ENCODE peak calls at places on chromosomes 7 and 10, in ten cellular contexts. One of them, this sample, is unnamed.

GRCh38 chr10:31953080-31953479 is 24.4 kb upstream of the ARHGAP12 start:
- DNase-seq in D341Med: no peak
- DNase-seq in dorsolateral prefrontal cortex: no peak
- DNase-seq in neural progenitor cell: no peak
- DNase-seq in amniotic stem cell: no peak
- DNase-seq in NCI-H1092 treated with DMSO at 0.1 percent for 48 hours: no peak
- DNase-seq in iPS DF 6.9: no peak
- DNase-seq in AG04450: no peak
- DNase-seq in tibial nerve: no peak
- DNase-seq in activated CD4-positive, alpha-beta T cell treated with anti-CD3 and anti-CD28 coated beads for 24 hours: no peak
- DNase-seq in this sample: no peak

GRCh38 chr10:106557053-106557452 is 607.5 kb downstream of the SORCS1 start:
- DNase-seq in NCI-H1092 treated with DMSO at 0.1 percent for 48 hours: no peak
- DNase-seq in D341Med: no peak
- DNase-seq in AG04450: no peak
- DNase-seq in tibial nerve: no peak
- DNase-seq in iPS DF 6.9: no peak
- DNase-seq in dorsolateral prefrontal cortex: no peak
- DNase-seq in neural progenitor cell: no peak
- DNase-seq in activated CD4-positive, alpha-beta T cell treated with anti-CD3 and anti-CD28 coated beads for 24 hours: no peak
- DNase-seq in amniotic stem cell: peak
- DNase-seq in this sample: no peak

GRCh38 chr7:22350466-22351328 is 6.3 kb downstream of the RAPGEF5 start:
- DNase-seq in NCI-H1092 treated with DMSO at 0.1 percent for 48 hours: no peak
- DNase-seq in activated CD4-positive, alpha-beta T cell treated with anti-CD3 and anti-CD28 coated beads for 24 hours: no peak
- DNase-seq in neural progenitor cell: no peak
- DNase-seq in D341Med: no peak
- DNase-seq in amniotic stem cell: no peak
- DNase-seq in dorsolateral prefrontal cortex: no peak
- DNase-seq in AG04450: no peak
- DNase-seq in tibial nerve: no peak
- DNase-seq in iPS DF 6.9: no peak
- DNase-seq in this sample: no peak

GRCh38 chr10:112258407-112258806 is 24.8 kb upstream of the TECTB start:
- DNase-seq in NCI-H1092 treated with DMSO at 0.1 percent for 48 hours: no peak
- DNase-seq in neural progenitor cell: no peak
- DNase-seq in dorsolateral prefrontal cortex: no peak
- DNase-seq in amniotic stem cell: no peak
- DNase-seq in AG04450: no peak
- DNase-seq in D341Med: no peak
- DNase-seq in tibial nerve: no peak
- DNase-seq in activated CD4-positive, alpha-beta T cell treated with anti-CD3 and anti-CD28 coated beads for 24 hours: no peak
- DNase-seq in iPS DF 6.9: no peak
- DNase-seq in this sample: no peak

GRCh38 chr10:84493951-84494848 is 165.8 kb downstream of the CCSER2 start:
- DNase-seq in amniotic stem cell: peak
- DNase-seq in AG04450: no peak
- DNase-seq in iPS DF 6.9: no peak
- DNase-seq in tibial nerve: no peak
- DNase-seq in neural progenitor cell: no peak
- DNase-seq in activated CD4-positive, alpha-beta T cell treated with anti-CD3 and anti-CD28 coated beads for 24 hours: no peak
- DNase-seq in NCI-H1092 treated with DMSO at 0.1 percent for 48 hours: no peak
- DNase-seq in dorsolateral prefrontal cortex: no peak
- DNase-seq in D341Med: no peak
- DNase-seq in this sample: peak

GRCh38 chr7:95517458-95517857 is 31.7 kb downstream of the ASB4 start:
- DNase-seq in amniotic stem cell: no peak
- DNase-seq in NCI-H1092 treated with DMSO at 0.1 percent for 48 hours: no peak
- DNase-seq in D341Med: no peak
- DNase-seq in neural progenitor cell: no peak
- DNase-seq in dorsolateral prefrontal cortex: no peak
- DNase-seq in AG04450: no peak
- DNase-seq in tibial nerve: no peak
- DNase-seq in activated CD4-positive, alpha-beta T cell treated with anti-CD3 and anti-CD28 coated beads for 24 hours: no peak
- DNase-seq in iPS DF 6.9: no peak
- DNase-seq in this sample: no peak

GRCh38 chr7:68073701-68074100 is 1077.1 kb downstream of the TYW1 start:
- DNase-seq in D341Med: no peak
- DNase-seq in AG04450: no peak
- DNase-seq in neural progenitor cell: no peak
- DNase-seq in amniotic stem cell: no peak
- DNase-seq in activated CD4-positive, alpha-beta T cell treated with anti-CD3 and anti-CD28 coated beads for 24 hours: no peak
- DNase-seq in iPS DF 6.9: no peak
- DNase-seq in dorsolateral prefrontal cortex: no peak
- DNase-seq in NCI-H1092 treated with DMSO at 0.1 percent for 48 hours: no peak
- DNase-seq in tibial nerve: no peak
- DNase-seq in this sample: no peak

GRCh38 chr7:24764972-24765744 is 7.9 kb upstream of the GSDME start:
- DNase-seq in iPS DF 6.9: no peak
- DNase-seq in AG04450: no peak
- DNase-seq in amniotic stem cell: no peak
- DNase-seq in dorsolateral prefrontal cortex: no peak
- DNase-seq in NCI-H1092 treated with DMSO at 0.1 percent for 48 hours: no peak
- DNase-seq in D341Med: no peak
- DNase-seq in neural progenitor cell: no peak
- DNase-seq in activated CD4-positive, alpha-beta T cell treated with anti-CD3 and anti-CD28 coated beads for 24 hours: no peak
- DNase-seq in tibial nerve: no peak
- DNase-seq in this sample: no peak

GRCh38 chr10:125472037-125472607 is 210.8 kb downstream of the TEX36 start:
- DNase-seq in AG04450: no peak
- DNase-seq in tibial nerve: no peak
- DNase-seq in D341Med: no peak
- DNase-seq in iPS DF 6.9: no peak
- DNase-seq in amniotic stem cell: no peak
- DNase-seq in NCI-H1092 treated with DMSO at 0.1 percent for 48 hours: no peak
- DNase-seq in neural progenitor cell: no peak
- DNase-seq in activated CD4-positive, alpha-beta T cell treated with anti-CD3 and anti-CD28 coated beads for 24 hours: no peak
- DNase-seq in dorsolateral prefrontal cortex: no peak
- DNase-seq in this sample: no peak

GRCh38 chr7:129101746-129102145 is 42.8 kb upstream of the TSPAN33 start:
- DNase-seq in D341Med: no peak
- DNase-seq in iPS DF 6.9: no peak
- DNase-seq in tibial nerve: no peak
- DNase-seq in activated CD4-positive, alpha-beta T cell treated with anti-CD3 and anti-CD28 coated beads for 24 hours: no peak
- DNase-seq in AG04450: no peak
- DNase-seq in dorsolateral prefrontal cortex: no peak
- DNase-seq in NCI-H1092 treated with DMSO at 0.1 percent for 48 hours: no peak
- DNase-seq in amniotic stem cell: no peak
- DNase-seq in neural progenitor cell: no peak
- DNase-seq in this sample: no peak

GRCh38 chr7:68041559-68041958 is 1044.9 kb downstream of the TYW1 start:
- DNase-seq in dorsolateral prefrontal cortex: no peak
- DNase-seq in activated CD4-positive, alpha-beta T cell treated with anti-CD3 and anti-CD28 coated beads for 24 hours: no peak
- DNase-seq in iPS DF 6.9: no peak
- DNase-seq in neural progenitor cell: no peak
- DNase-seq in amniotic stem cell: no peak
- DNase-seq in NCI-H1092 treated with DMSO at 0.1 percent for 48 hours: no peak
- DNase-seq in tibial nerve: no peak
- DNase-seq in AG04450: no peak
- DNase-seq in D341Med: no peak
- DNase-seq in this sample: no peak

GRCh38 chr7:128387663-128388485 is 21.9 kb downstream of the IMPDH1 start:
- DNase-seq in NCI-H1092 treated with DMSO at 0.1 percent for 48 hours: peak
- DNase-seq in activated CD4-positive, alpha-beta T cell treated with anti-CD3 and anti-CD28 coated beads for 24 hours: peak
- DNase-seq in tibial nerve: peak
- DNase-seq in neural progenitor cell: peak
- DNase-seq in D341Med: peak
- DNase-seq in AG04450: peak
- DNase-seq in iPS DF 6.9: peak
- DNase-seq in amniotic stem cell: no peak
- DNase-seq in dorsolateral prefrontal cortex: peak
- DNase-seq in this sample: peak

GRCh38 chr10:4914213-4914850 is 48.9 kb upstream of the AKR1C1 start:
- DNase-seq in AG04450: no peak
- DNase-seq in dorsolateral prefrontal cortex: no peak
- DNase-seq in iPS DF 6.9: no peak
- DNase-seq in amniotic stem cell: no peak
- DNase-seq in NCI-H1092 treated with DMSO at 0.1 percent for 48 hours: no peak
- DNase-seq in tibial nerve: no peak
- DNase-seq in activated CD4-positive, alpha-beta T cell treated with anti-CD3 and anti-CD28 coated beads for 24 hours: no peak
- DNase-seq in neural progenitor cell: no peak
- DNase-seq in D341Med: no peak
- DNase-seq in this sample: no peak

GRCh38 chr10:69103784-69104183 is 15.9 kb downstream of the SRGN start:
- DNase-seq in tibial nerve: no peak
- DNase-seq in neural progenitor cell: no peak
- DNase-seq in NCI-H1092 treated with DMSO at 0.1 percent for 48 hours: no peak
- DNase-seq in D341Med: no peak
- DNase-seq in dorsolateral prefrontal cortex: no peak
- DNase-seq in AG04450: no peak
- DNase-seq in iPS DF 6.9: no peak
- DNase-seq in amniotic stem cell: no peak
- DNase-seq in activated CD4-positive, alpha-beta T cell treated with anti-CD3 and anti-CD28 coated beads for 24 hours: no peak
- DNase-seq in this sample: no peak

GRCh38 chr10:133235891-133236321 is 1.7 kb upstream of the VENTX start:
- DNase-seq in amniotic stem cell: no peak
- DNase-seq in tibial nerve: no peak
- DNase-seq in NCI-H1092 treated with DMSO at 0.1 percent for 48 hours: no peak
- DNase-seq in activated CD4-positive, alpha-beta T cell treated with anti-CD3 and anti-CD28 coated beads for 24 hours: no peak
- DNase-seq in D341Med: no peak
- DNase-seq in iPS DF 6.9: no peak
- DNase-seq in dorsolateral prefrontal cortex: no peak
- DNase-seq in AG04450: no peak
- DNase-seq in neural progenitor cell: no peak
- DNase-seq in this sample: no peak

GRCh38 chr10:118741994-118742393 is 12.8 kb downstream of the CACUL1 start:
- DNase-seq in dorsolateral prefrontal cortex: no peak
- DNase-seq in D341Med: no peak
- DNase-seq in amniotic stem cell: no peak
- DNase-seq in tibial nerve: no peak
- DNase-seq in AG04450: no peak
- DNase-seq in neural progenitor cell: no peak
- DNase-seq in iPS DF 6.9: no peak
- DNase-seq in activated CD4-positive, alpha-beta T cell treated with anti-CD3 and anti-CD28 coated beads for 24 hours: no peak
- DNase-seq in NCI-H1092 treated with DMSO at 0.1 percent for 48 hours: no peak
- DNase-seq in this sample: no peak

GRCh38 chr7:20233362-20233761 is 16.2 kb upstream of the MACC1 start:
- DNase-seq in iPS DF 6.9: no peak
- DNase-seq in dorsolateral prefrontal cortex: no peak
- DNase-seq in neural progenitor cell: no peak
- DNase-seq in NCI-H1092 treated with DMSO at 0.1 percent for 48 hours: no peak
- DNase-seq in amniotic stem cell: no peak
- DNase-seq in AG04450: no peak
- DNase-seq in tibial nerve: no peak
- DNase-seq in activated CD4-positive, alpha-beta T cell treated with anti-CD3 and anti-CD28 coated beads for 24 hours: no peak
- DNase-seq in D341Med: no peak
- DNase-seq in this sample: no peak

GRCh38 chr10:29554660-29555059 is 80.1 kb downstream of the SVIL start:
- DNase-seq in activated CD4-positive, alpha-beta T cell treated with anti-CD3 and anti-CD28 coated beads for 24 hours: no peak
- DNase-seq in tibial nerve: no peak
- DNase-seq in dorsolateral prefrontal cortex: no peak
- DNase-seq in iPS DF 6.9: no peak
- DNase-seq in D341Med: no peak
- DNase-seq in amniotic stem cell: no peak
- DNase-seq in neural progenitor cell: peak
- DNase-seq in AG04450: no peak
- DNase-seq in NCI-H1092 treated with DMSO at 0.1 percent for 48 hours: no peak
- DNase-seq in this sample: no peak

GRCh38 chr10:26048756-26049155 is 114.7 kb downstream of the MYO3A start:
- DNase-seq in NCI-H1092 treated with DMSO at 0.1 percent for 48 hours: no peak
- DNase-seq in amniotic stem cell: no peak
- DNase-seq in iPS DF 6.9: no peak
- DNase-seq in activated CD4-positive, alpha-beta T cell treated with anti-CD3 and anti-CD28 coated beads for 24 hours: no peak
- DNase-seq in neural progenitor cell: no peak
- DNase-seq in tibial nerve: no peak
- DNase-seq in dorsolateral prefrontal cortex: no peak
- DNase-seq in D341Med: no peak
- DNase-seq in AG04450: no peak
- DNase-seq in this sample: no peak

GRCh38 chr10:85447690-85448089 is 918.9 kb downstream of the GRID1 start:
- DNase-seq in neural progenitor cell: no peak
- DNase-seq in NCI-H1092 treated with DMSO at 0.1 percent for 48 hours: no peak
- DNase-seq in iPS DF 6.9: no peak
- DNase-seq in activated CD4-positive, alpha-beta T cell treated with anti-CD3 and anti-CD28 coated beads for 24 hours: no peak
- DNase-seq in dorsolateral prefrontal cortex: no peak
- DNase-seq in tibial nerve: no peak
- DNase-seq in amniotic stem cell: no peak
- DNase-seq in D341Med: no peak
- DNase-seq in AG04450: no peak
- DNase-seq in this sample: no peak

GRCh38 chr10:51649064-51649463 is 50.3 kb downstream of the CSTF2T start:
- DNase-seq in AG04450: no peak
- DNase-seq in dorsolateral prefrontal cortex: no peak
- DNase-seq in activated CD4-positive, alpha-beta T cell treated with anti-CD3 and anti-CD28 coated beads for 24 hours: no peak
- DNase-seq in neural progenitor cell: no peak
- DNase-seq in D341Med: no peak
- DNase-seq in iPS DF 6.9: no peak
- DNase-seq in tibial nerve: no peak
- DNase-seq in amniotic stem cell: no peak
- DNase-seq in NCI-H1092 treated with DMSO at 0.1 percent for 48 hours: no peak
- DNase-seq in this sample: no peak

GRCh38 chr10:44308935-44309334 is 76.0 kb downstream of the CXCL12 start:
- DNase-seq in amniotic stem cell: no peak
- DNase-seq in AG04450: no peak
- DNase-seq in neural progenitor cell: no peak
- DNase-seq in dorsolateral prefrontal cortex: no peak
- DNase-seq in NCI-H1092 treated with DMSO at 0.1 percent for 48 hours: no peak
- DNase-seq in activated CD4-positive, alpha-beta T cell treated with anti-CD3 and anti-CD28 coated beads for 24 hours: no peak
- DNase-seq in tibial nerve: no peak
- DNase-seq in iPS DF 6.9: no peak
- DNase-seq in D341Med: no peak
- DNase-seq in this sample: no peak

GRCh38 chr7:111175908-111176307 is 85.0 kb downstream of the LRRN3 start:
- DNase-seq in D341Med: no peak
- DNase-seq in neural progenitor cell: no peak
- DNase-seq in iPS DF 6.9: no peak
- DNase-seq in NCI-H1092 treated with DMSO at 0.1 percent for 48 hours: no peak
- DNase-seq in tibial nerve: no peak
- DNase-seq in activated CD4-positive, alpha-beta T cell treated with anti-CD3 and anti-CD28 coated beads for 24 hours: no peak
- DNase-seq in AG04450: no peak
- DNase-seq in amniotic stem cell: no peak
- DNase-seq in dorsolateral prefrontal cortex: no peak
- DNase-seq in this sample: no peak

This sample was measured in HFF-Myc.